ENCODE peak calls at places on chromosomes 4 and X, in six cellular contexts. V, Y, X, K, T and Z are unnamed samples.

GRCh38 chrX:136193771-136194170 is 46.4 kb downstream of the FHL1 start:
- DNase-seq in V (no peak), Y (no peak), X (no peak), K (no peak), T (peak), Z (no peak)

GRCh38 chrX:104681214-104681613 is 115.2 kb downstream of the IL1RAPL2 start:
- DNase-seq in V (no peak), Y (no peak), X (no peak), K (no peak), T (no peak), Z (no peak)

GRCh38 chrX:132671229-132671641 is 182.4 kb upstream of the MBNL3 start:
- DNase-seq in V (peak), Y (peak), X (peak), K (peak), T (no peak), Z (no peak)

GRCh38 chr4:124060261-124060918 is 652.1 kb downstream of the ANKRD50 start:
- DNase-seq in V (peak), Y (no peak), X (peak), K (no peak), T (no peak), Z (no peak)

GRCh38 chr4:157992948-157993839 is 179.6 kb downstream of the GASK1B start:
- DNase-seq in V (no peak), Y (no peak), X (no peak), K (no peak), T (no peak), Z (no peak)

GRCh38 chr4:16686195-16686594 is 212.2 kb downstream of the LDB2 start:
- DNase-seq in V (peak), Y (no peak), X (peak), K (no peak), T (no peak), Z (no peak)

GRCh38 chr4:3345384-3345783 is 52.6 kb downstream of the RGS12 start:
- DNase-seq in V (no peak), Y (no peak), X (no peak), K (no peak), T (no peak), Z (no peak)

GRCh38 chr4:174526731-174527130 is 4.4 kb upstream of the HPGD start:
- DNase-seq in V (no peak), Y (no peak), X (no peak), K (no peak), T (no peak), Z (no peak)

GRCh38 chr4:119132306-119132705 is 3.3 kb upstream of the MYOZ2 start:
- DNase-seq in V (peak), Y (no peak), X (no peak), K (no peak), T (no peak), Z (no peak)

GRCh38 chr4:11489449-11490083 is 60.9 kb upstream of the HS3ST1 start:
- DNase-seq in V (no peak), Y (no peak), X (no peak), K (no peak), T (no peak), Z (no peak)

GRCh38 chr4:1788254-1788973 is 4.7 kb upstream of the FGFR3 start:
- DNase-seq in V (no peak), Y (no peak), X (no peak), K (no peak), T (no peak), Z (no peak)

GRCh38 chrX:75156537-75156945 is 458 bp upstream of the ABCB7 start:
- DNase-seq in V (peak), Y (no peak), X (peak), K (no peak), T (no peak), Z (no peak)

GRCh38 chr4:74161676-74162450 is 3.9 kb downstream of the MTHFD2L start:
- DNase-seq in V (peak), Y (no peak), X (no peak), K (no peak), T (no peak), Z (no peak)

GRCh38 chr4:189823611-189824010 is 117.1 kb upstream of the FRG1 start:
- DNase-seq in V (no peak), Y (no peak), X (no peak), K (no peak), T (no peak), Z (no peak)

GRCh38 chrX:23779025-23779424 is 3.9 kb upstream of the SAT1 start:
- DNase-seq in V (peak), Y (no peak), X (peak), K (no peak), T (no peak), Z (no peak)

GRCh38 chr4:40811886-40812857 is 62.4 kb downstream of the NSUN7 start:
- DNase-seq in V (peak), Y (no peak), X (peak), K (no peak), T (peak), Z (no peak)

GRCh38 chr4:10456270-10457254 is 664 bp downstream of the ZNF518B start:
- DNase-seq in V (peak), Y (peak), X (peak), K (no peak), T (peak), Z (no peak)

GRCh38 chr4:134934036-134934806 is 732.6 kb upstream of the PABPC4L start:
- DNase-seq in V (no peak), Y (no peak), X (no peak), K (no peak), T (peak), Z (no peak)

GRCh38 chr4:94548571-94548970 is 96.8 kb downstream of the PDLIM5 start:
- DNase-seq in V (peak), Y (no peak), X (peak), K (no peak), T (no peak), Z (no peak)

GRCh38 chr4:52919451-52919850 is 57.3 kb downstream of the RASL11B start:
- DNase-seq in V (no peak), Y (no peak), X (no peak), K (no peak), T (no peak), Z (no peak)

GRCh38 chr4:97645437-97645836 is 497.8 kb downstream of the STPG2 start:
- DNase-seq in V (no peak), Y (no peak), X (no peak), K (no peak), T (no peak), Z (no peak)

GRCh38 chr4:87011340-87012034 is 76.7 kb downstream of the AFF1 start:
- DNase-seq in V (peak), Y (no peak), X (peak), K (no peak), T (peak), Z (no peak)

GRCh38 chr4:37389967-37390580 is 145.5 kb downstream of the NWD2 start:
- DNase-seq in V (peak), Y (no peak), X (peak), K (no peak), T (peak), Z (peak)

GRCh38 chrX:112147206-112147605 is 64.6 kb upstream of the TRPC5 start:
- DNase-seq in V (peak), Y (peak), X (peak), K (no peak), T (no peak), Z (peak)

GRCh38 chrX:35733879-35734278 is 64.3 kb upstream of the MAGEB16 start:
- DNase-seq in V (no peak), Y (no peak), X (no peak), K (no peak), T (no peak), Z (no peak)

GRCh38 chr4:10024303-10024702 is 3.0 kb upstream of the SLC2A9 start:
- DNase-seq in V (no peak), Y (no peak), X (no peak), K (no peak), T (no peak), Z (no peak)

GRCh38 chr4:67575232-67575888 is 16.8 kb downstream of the STAP1 start:
- DNase-seq in V (no peak), Y (no peak), X (no peak), K (no peak), T (no peak), Z (no peak)

GRCh38 chr4:166675411-166675810 is 558.9 kb downstream of the SPOCK3 start:
- DNase-seq in V (no peak), Y (no peak), X (peak), K (no peak), T (no peak), Z (no peak)

GRCh38 chr4:173505924-173506779 is 23.9 kb downstream of the HAND2 start:
- DNase-seq in V (peak), Y (peak), X (peak), K (no peak), T (peak), Z (no peak)

GRCh38 chr4:150126880-150127236 is 48.6 kb downstream of the DCLK2 start:
- DNase-seq in V (peak), Y (no peak), X (peak), K (no peak), T (no peak), Z (no peak)

DNA sequence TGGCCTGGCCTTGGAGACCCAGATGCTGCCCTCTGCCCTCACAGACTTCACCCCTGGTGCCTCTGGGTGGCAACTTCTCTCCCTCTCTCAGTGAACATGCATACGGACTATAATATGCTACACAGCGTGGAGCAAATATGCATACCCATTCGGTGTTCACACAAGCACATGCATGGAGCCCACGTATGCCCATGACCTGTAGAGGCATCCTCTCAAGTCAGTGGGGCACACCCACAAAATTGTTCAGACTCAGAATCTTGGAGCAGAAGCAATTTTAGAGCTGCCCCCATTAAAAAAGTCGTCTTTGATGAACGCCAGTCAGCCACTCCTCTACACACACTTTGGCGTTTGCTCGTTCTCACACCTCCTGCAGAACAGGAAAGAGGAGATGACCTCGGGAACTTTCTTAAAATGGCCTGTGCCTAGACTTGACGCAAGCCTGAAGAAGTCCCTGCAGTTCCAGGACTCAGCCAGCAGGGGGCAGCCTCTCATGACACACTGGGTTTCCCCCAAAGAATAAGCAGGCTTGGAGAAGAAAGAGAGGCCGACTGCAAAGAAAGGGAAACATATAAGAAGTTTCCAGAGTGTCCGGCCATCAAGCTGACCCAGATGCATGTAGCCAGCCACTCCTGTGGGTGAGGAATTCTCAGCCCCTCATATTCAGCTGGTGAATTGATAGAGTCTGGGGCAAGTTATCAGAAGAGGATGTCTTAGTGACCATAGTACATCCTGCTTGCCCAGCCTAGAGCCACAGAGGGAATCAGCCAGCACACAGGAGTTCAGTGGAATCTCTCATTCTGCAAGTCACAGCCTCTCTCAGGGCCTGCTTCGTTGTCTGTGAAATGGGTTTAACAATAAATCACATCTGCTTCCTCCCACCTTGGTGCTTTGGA is 17.3 kb downstream of the APLN start:
- DNase-seq in V (peak), Y (peak), X (peak), K (peak), T (peak), Z (peak)
- H2AFZ ChIP-seq in V (peak), Y (no peak), X (no peak), K (no peak), T (no peak), Z (peak)

DNA sequence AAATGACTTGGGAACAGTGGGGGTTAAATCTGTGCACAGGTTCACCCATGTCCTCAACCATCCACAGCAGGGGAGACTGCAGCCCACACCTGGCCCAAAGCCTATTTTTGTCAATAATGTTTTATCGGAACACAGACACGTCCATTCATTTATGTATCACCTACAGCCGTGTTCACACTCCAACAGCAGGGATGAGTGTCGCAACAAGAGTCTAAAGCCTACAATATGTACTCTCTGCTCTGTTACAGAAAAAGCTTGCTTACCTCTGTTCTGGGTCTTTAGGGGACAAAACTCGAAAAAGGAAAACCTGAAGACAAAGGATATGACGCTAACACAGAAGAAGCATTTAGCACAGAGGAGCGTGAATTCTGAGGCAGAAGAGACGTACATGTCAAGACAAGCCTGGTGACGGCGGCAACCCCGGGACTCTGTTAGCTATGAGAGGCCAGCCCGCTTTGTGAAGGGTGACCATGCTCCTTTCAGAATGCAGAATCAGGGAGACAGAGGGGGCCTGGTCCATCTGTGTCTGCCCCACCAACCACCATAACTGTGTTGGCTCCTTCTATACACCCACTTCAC is 45.5 kb downstream of the AFAP1 start:
- DNase-seq in V (no peak), Y (no peak), X (no peak), K (no peak), T (no peak), Z (no peak)
- H4K91ac ChIP-seq in V (peak), Y (no peak), X (peak), K (no peak), T (no peak), Z (no peak)

GRCh38 chr4:122914938-122915337 is 7.5 kb downstream of the NUDT6 start:
- DNase-seq in V (peak), Y (no peak), X (peak), K (no peak), T (no peak), Z (no peak)
- H2AFZ ChIP-seq in V (no peak), Y (no peak), X (no peak), K (no peak), T (no peak), Z (no peak)

DNA sequence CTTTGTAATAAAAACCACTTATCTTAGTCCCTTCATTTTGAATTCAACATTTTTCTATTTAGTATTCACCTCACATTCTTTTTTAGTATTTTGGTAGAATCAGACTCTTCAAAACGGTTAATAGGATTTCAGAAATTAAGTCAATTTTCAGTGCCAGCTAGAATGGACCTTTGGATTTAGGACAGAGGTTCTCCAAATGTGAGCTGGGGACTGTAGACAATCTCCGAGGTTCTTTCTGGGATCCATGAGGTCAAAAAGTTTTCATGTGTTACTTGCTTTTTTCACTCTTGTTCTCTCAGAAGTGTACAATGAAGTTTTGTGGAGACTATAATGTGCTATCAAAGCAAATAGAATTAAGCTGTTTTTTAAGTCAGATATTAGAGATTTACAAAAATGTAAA is 2.3 kb upstream of the UGDH start:
- DNase-seq in V (no peak), Y (no peak), X (no peak), K (no peak), T (no peak), Z (no peak)
- H4K91ac ChIP-seq in V (no peak), Y (no peak), X (no peak), K (no peak), T (no peak), Z (no peak)